ENCODE peak calls at places on chromosomes 12 and 14, in seven cellular contexts. Q is T47D; G is effector memory CD4-positive, alpha-beta T cell; Z is fibroblast of mammary gland; I is heart right ventricle; N is endothelial cell; L is LoVo. S is an unnamed sample.

GRCh38 chr14:24952851-24953666 is 96.9 kb downstream of the STXBP6 start:
- DNase-seq in Q (no peak), G (no peak), Z (peak), I (no peak), N (peak), L (no peak), S (no peak)

GRCh38 chr14:93708311-93708734 is 80.0 kb downstream of the PRIMA1 start:
- DNase-seq in Q (no peak), G (no peak), Z (no peak), I (no peak), N (no peak), L (no peak), S (no peak)

GRCh38 chr14:75979071-75979571 is 2.7 kb downstream of the TGFB3 start:
- DNase-seq in Q (peak), G (no peak), Z (peak), I (peak), N (peak), L (no peak), S (no peak)

GRCh38 chr14:34699873-34700621 is 14.3 kb downstream of the CFL2 start:
- DNase-seq in Q (no peak), G (no peak), Z (peak), I (no peak), N (no peak), L (peak), S (no peak)

GRCh38 chr12:42498549-42499247 is 90.8 kb downstream of the PRICKLE1 start:
- DNase-seq in Q (no peak), G (no peak), Z (peak), I (no peak), N (no peak), L (no peak), S (no peak)

GRCh38 chr14:78638926-78639325 is 468.8 kb downstream of the NRXN3 start:
- DNase-seq in Q (no peak), G (no peak), Z (no peak), I (no peak), N (no peak), L (no peak), S (no peak)

GRCh38 chr14:62957562-62957961 is 87.7 kb downstream of the KCNH5 start:
- DNase-seq in Q (no peak), G (no peak), Z (peak), I (no peak), N (no peak), L (no peak), S (no peak)

GRCh38 chr12:80939231-80939950 is 1.7 kb upstream of the LIN7A start:
- DNase-seq in Q (no peak), G (no peak), Z (peak), I (no peak), N (no peak), L (no peak), S (no peak)

GRCh38 chr12:118188690-118189371 is 52.9 kb downstream of the PEBP1 start:
- DNase-seq in Q (no peak), G (no peak), Z (peak), I (peak), N (no peak), L (no peak), S (no peak)

GRCh38 chr12:10543499-10543898 is 37.8 kb downstream of the EIF2S3B start:
- DNase-seq in Q (no peak), G (no peak), Z (no peak), I (no peak), N (no peak), L (no peak), S (no peak)

GRCh38 chr12:123056053-123056452 is 75.6 kb downstream of the ARL6IP4 start:
- DNase-seq in Q (no peak), G (no peak), Z (peak), I (no peak), N (no peak), L (no peak), S (no peak)

GRCh38 chr12:97805086-97805485 is 342.5 kb downstream of the RMST start:
- DNase-seq in Q (no peak), G (no peak), Z (no peak), I (no peak), N (no peak), L (no peak), S (no peak)

GRCh38 chr12:116138781-116139180 is 138.7 kb downstream of the MED13L start:
- DNase-seq in Q (no peak), G (no peak), Z (peak), I (no peak), N (no peak), L (no peak), S (no peak)

GRCh38 chr12:10720974-10721565 is 2.1 kb downstream of the YBX3 start:
- DNase-seq in Q (no peak), G (no peak), Z (no peak), I (no peak), N (no peak), L (no peak), S (no peak)

GRCh38 chr12:98058838-98059237 is 456.6 kb upstream of the TMPO start:
- DNase-seq in Q (no peak), G (no peak), Z (no peak), I (no peak), N (no peak), L (no peak), S (no peak)

GRCh38 chr12:105235747-105236476 is at the start of gene APPL2:
- DNase-seq in Q (peak), G (peak), Z (peak), I (peak), N (peak), L (peak), S (peak)

GRCh38 chr12:1083888-1084262 is 92.9 kb downstream of the ERC1 start:
- DNase-seq in Q (no peak), G (no peak), Z (peak), I (no peak), N (no peak), L (peak), S (no peak)

GRCh38 chr14:26394114-26394855 is 203.5 kb downstream of the NOVA1 start:
- DNase-seq in Q (no peak), G (no peak), Z (peak), I (no peak), N (no peak), L (no peak), S (no peak)

GRCh38 chr12:3931206-3931605 is 58.0 kb upstream of the PARP11 start:
- DNase-seq in Q (no peak), G (no peak), Z (no peak), I (no peak), N (no peak), L (no peak), S (peak)

GRCh38 chr12:128791395-128792322 is 32.1 kb downstream of the SLC15A4 start:
- DNase-seq in Q (no peak), G (no peak), Z (peak), I (no peak), N (no peak), L (no peak), S (no peak)

GRCh38 chr14:95321201-95321600 is 1.5 kb upstream of the CLMN start:
- DNase-seq in Q (no peak), G (no peak), Z (no peak), I (no peak), N (no peak), L (no peak), S (no peak)

S was measured in T-helper 2 cell.